ENCODE peak calls at places on chromosome 7, in nine cellular contexts. Y is pancreas, H is AG09309, U is upper lobe of right lung, E is lower leg skin, F is AG10803, J is astrocyte, P is stomach, M is WERI-Rb-1. I is an unnamed sample.

GRCh38 chr7:35982600-35982999 is 170.5 kb upstream of the EEPD1 start:
- DNase-seq in Y (no peak), H (no peak), U (no peak), E (no peak), F (no peak), J (no peak), P (no peak), M (no peak), I (no peak)

GRCh38 chr7:116522247-116522646 is 2.6 kb upstream of the CAV1 start:
- DNase-seq in Y (no peak), H (peak), U (no peak), E (no peak), F (peak), J (peak), P (no peak), M (no peak), I (peak)

GRCh38 chr7:117872565-117873055 is 631 bp downstream of the CTTNBP2 start:
- DNase-seq in Y (peak), H (no peak), U (no peak), E (peak), F (no peak), J (no peak), P (no peak), M (peak), I (no peak)

GRCh38 chr7:113804475-113805130 is 114.2 kb downstream of the PPP1R3A start:
- DNase-seq in Y (no peak), H (no peak), U (no peak), E (no peak), F (no peak), J (no peak), P (no peak), M (no peak), I (no peak)

GRCh38 chr7:132318338-132319318 is 257.6 kb downstream of the PLXNA4 start:
- DNase-seq in Y (peak), H (peak), U (peak), E (peak), F (peak), J (peak), P (peak), M (peak), I (peak)

GRCh38 chr7:15515201-15515777 is 46.5 kb downstream of the AGMO start:
- DNase-seq in Y (no peak), H (no peak), U (no peak), E (no peak), F (peak), J (peak), P (no peak), M (no peak), I (peak)

GRCh38 chr7:76316984-76317781 is 14.7 kb downstream of the HSPB1 start:
- DNase-seq in Y (no peak), H (no peak), U (no peak), E (no peak), F (no peak), J (no peak), P (no peak), M (no peak), I (no peak)

GRCh38 chr7:141511370-141512335 is 39.6 kb upstream of the AGK start:
- DNase-seq in Y (peak), H (no peak), U (peak), E (no peak), F (no peak), J (no peak), P (peak), M (no peak), I (no peak)

GRCh38 chr7:128863433-128863989 is 855 bp downstream of the ATP6V1F start:
- DNase-seq in Y (no peak), H (no peak), U (no peak), E (no peak), F (peak), J (peak), P (peak), M (peak), I (peak)

GRCh38 chr7:15225981-15226380 is 323.4 kb upstream of the DGKB start:
- DNase-seq in Y (no peak), H (no peak), U (no peak), E (no peak), F (no peak), J (no peak), P (no peak), M (no peak), I (no peak)

GRCh38 chr7:131619336-131620305 is 63.2 kb upstream of the PODXL start:
- DNase-seq in Y (no peak), H (no peak), U (no peak), E (no peak), F (no peak), J (no peak), P (no peak), M (peak), I (no peak)

GRCh38 chr7:80830584-80831319 is 88.1 kb downstream of the SEMA3C start:
- DNase-seq in Y (no peak), H (no peak), U (no peak), E (no peak), F (no peak), J (peak), P (no peak), M (no peak), I (no peak)

GRCh38 chr7:33459340-33459751 is 330.0 kb downstream of the BBS9 start:
- DNase-seq in Y (no peak), H (peak), U (no peak), E (no peak), F (peak), J (peak), P (no peak), M (peak), I (no peak)

DNA sequence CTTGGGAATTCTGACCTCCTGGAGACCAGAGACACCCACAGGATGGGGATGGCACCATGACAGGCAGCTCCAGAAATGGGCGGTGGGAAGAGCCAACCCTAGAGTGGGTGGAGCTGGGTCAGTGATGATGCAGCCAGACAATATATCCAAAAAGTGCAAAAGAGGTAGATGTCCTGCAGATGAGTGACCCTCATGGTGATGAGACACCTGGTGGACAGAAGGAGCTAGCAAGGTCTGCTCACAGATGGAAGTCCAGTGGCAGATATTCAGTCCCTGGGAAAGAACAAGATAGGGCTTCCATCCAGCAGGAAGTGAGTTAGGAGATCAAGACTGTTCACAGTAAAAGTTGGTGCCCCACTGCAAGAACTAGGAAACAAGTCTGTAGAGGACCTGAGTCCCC is 19.2 kb upstream of the GRB10 start:
- DNase-seq in Y (no peak), H (no peak), U (no peak), E (no peak), F (no peak), J (no peak), P (no peak), M (no peak), I (no peak)
- TF ChIP-seq CTCF in Y (no peak), H (no peak), U (no peak), E (no peak), F (no peak), J (no peak), P (no peak), M (peak), I (no peak)

GRCh38 chr7:44081266-44081748 is 1.0 kb downstream of the POLM start:
- DNase-seq in Y (no peak), H (no peak), U (no peak), E (no peak), F (no peak), J (no peak), P (no peak), M (no peak), I (no peak)
- H3K4me3 ChIP-seq in Y (peak), H (peak), U (peak), E (no peak), F (peak), J (peak), P (peak), M (no peak), I (peak)

GRCh38 chr7:20328027-20328426 is 2.7 kb upstream of the ITGB8 start:
- DNase-seq in Y (no peak), H (no peak), U (no peak), E (no peak), F (no peak), J (no peak), P (no peak), M (no peak), I (no peak)

GRCh38 chr7:20330797-20331230 is at the start of gene ITGB8:
- DNase-seq in Y (peak), H (no peak), U (no peak), E (peak), F (peak), J (peak), P (peak), M (peak), I (no peak)

GRCh38 chr7:20328692-20329091 is 2.0 kb upstream of the ITGB8 start:
- DNase-seq in Y (no peak), H (no peak), U (no peak), E (no peak), F (no peak), J (no peak), P (no peak), M (no peak), I (no peak)

GRCh38 chr7:20330176-20330796 is 414 bp upstream of the ITGB8 start:
- DNase-seq in Y (peak), H (peak), U (peak), E (peak), F (peak), J (peak), P (peak), M (peak), I (no peak)

DNA sequence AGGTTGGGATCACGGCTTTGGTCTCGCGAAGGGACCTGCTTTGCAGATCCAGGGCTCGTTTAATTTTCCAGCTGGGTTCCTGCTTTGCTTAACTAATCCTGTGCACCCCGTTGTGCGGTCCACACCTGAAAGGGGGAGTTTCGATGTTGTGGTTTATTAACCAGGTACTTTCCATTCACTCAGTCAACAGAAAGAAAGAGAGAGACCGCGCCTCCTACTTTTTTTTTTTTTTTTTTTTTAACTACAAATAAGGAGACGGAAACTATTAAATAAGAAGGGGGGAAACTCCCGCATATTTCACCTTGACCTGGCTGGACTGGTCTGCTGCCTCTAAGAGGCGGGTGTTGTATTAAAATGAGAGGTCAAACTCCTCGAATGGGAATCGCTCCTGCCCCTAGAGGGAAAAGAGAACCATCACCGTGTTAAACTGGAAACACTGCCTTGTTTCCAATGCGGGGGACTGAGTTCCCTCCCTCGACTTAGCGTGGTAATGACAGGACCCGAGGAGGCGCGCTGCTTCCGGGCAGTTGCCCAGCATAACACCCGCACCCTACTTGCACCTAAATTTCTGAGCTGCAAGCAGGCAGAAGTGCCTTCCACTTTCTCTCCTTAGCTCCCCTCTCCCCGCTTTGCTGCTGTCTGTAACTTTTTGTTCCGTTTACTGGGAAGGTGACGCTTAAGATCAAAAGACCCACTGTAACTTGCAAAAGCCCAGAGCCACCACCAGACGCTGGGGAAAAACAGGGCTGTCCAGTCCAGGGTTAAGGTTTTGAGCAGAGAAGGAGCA is 1.1 kb upstream of the ITGB8 start:
- DNase-seq in Y (peak), H (no peak), U (peak), E (peak), F (peak), J (peak), P (peak), M (peak), I (no peak)
- TF ChIP-seq CTCF in Y (no peak), H (peak), U (peak), E (no peak), F (peak), J (peak), P (peak), M (peak), I (peak)

DNA sequence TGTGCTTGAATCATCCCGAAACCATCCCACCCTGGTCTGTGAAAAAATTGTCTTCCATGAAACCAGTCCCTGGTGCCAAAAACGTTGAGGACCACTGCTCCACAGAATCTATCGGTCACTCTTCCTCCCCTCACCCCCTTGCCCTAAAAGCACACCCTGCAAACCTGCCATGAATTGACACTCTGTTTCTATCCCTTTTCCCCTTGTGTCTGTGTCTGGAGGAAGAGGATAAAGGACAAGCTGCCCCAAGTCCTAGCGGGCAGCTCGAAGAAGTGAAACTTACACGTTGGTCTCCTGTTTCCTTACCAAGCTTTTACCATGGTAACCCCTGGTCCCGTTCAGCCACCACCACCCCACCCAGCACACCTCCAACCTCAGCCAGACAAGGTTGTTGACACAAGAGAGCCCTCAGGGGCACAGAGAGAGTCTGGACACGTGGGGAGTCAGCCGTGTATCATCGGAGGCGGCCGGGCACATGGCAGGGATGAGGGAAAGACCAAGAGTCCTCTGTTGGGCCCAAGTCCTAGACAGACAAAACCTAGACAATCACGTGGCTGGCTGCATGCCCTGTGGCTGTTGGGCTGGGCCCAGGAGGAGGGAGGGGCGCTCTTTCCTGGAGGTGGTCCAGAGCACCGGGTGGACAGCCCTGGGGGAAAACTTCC is 784 bp upstream of the SERPINE1 start:
- DNase-seq in Y (no peak), H (no peak), U (peak), E (peak), F (peak), J (peak), P (peak), M (no peak), I (no peak)
- H3K4me3 ChIP-seq in Y (no peak), H (no peak), U (peak), E (no peak), F (peak), J (peak), P (no peak), M (no peak), I (no peak)

DNA sequence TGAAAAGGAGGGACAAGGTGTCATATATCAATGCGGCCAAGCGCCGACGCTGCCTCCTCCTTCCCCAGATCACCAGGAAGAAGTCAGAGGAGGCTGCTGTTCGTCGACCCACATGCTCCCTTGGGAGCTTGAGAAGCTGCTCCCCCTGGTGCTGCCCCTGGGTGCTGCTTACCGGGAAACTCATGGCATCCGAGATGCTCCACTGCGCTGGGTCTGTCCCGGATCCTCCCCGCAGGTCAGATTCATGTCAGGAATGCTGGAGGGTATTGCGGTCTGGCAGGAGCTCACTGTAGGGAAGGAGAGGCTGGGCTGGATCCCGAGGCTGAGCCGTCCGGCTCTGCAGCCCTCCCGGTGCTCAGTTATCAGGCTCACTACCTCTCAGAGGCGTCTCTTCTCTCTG is 123.7 kb upstream of the FAM20C start:
- DNase-seq in Y (peak), H (peak), U (no peak), E (no peak), F (peak), J (peak), P (no peak), M (no peak), I (no peak)
- TF ChIP-seq CTCF in Y (no peak), H (peak), U (no peak), E (no peak), F (peak), J (peak), P (no peak), M (no peak), I (peak)

DNA sequence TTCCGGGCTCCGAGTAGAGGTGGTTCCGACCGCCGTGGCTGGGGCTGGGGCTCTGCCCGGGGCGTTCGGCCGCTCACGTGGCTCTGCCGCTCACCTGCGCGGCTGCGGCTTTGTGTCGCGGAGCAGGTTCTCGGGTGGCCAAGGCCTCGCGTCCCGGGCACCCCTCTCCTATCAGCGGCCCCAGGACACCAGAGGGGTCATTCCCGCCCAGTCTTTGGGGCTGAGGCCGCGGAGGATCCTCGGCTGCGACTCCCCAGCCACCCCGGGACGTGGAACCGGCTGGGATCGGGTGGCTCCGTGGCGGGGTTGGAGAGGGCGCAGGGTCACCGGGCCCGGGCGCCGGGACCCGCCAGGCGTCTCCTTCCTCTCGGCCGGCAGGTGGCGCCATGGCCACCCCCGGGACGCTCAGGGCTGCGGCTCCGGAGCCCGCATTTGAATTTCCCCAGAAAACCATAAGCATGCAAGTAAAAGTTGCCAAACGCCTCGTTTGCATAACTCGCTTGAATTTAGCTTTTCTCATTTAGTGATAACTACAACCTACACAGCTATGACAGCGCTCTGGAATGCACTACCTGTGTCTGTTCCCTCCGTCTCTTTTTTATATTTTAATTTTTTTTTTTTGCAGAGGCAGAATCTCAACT is 1.2 kb downstream of the COL26A1 start:
- DNase-seq in Y (peak), H (peak), U (peak), E (peak), F (peak), J (peak), P (peak), M (peak), I (no peak)
- H3K4me3 ChIP-seq in Y (peak), H (peak), U (peak), E (peak), F (no peak), J (peak), P (peak), M (peak), I (peak)

DNA sequence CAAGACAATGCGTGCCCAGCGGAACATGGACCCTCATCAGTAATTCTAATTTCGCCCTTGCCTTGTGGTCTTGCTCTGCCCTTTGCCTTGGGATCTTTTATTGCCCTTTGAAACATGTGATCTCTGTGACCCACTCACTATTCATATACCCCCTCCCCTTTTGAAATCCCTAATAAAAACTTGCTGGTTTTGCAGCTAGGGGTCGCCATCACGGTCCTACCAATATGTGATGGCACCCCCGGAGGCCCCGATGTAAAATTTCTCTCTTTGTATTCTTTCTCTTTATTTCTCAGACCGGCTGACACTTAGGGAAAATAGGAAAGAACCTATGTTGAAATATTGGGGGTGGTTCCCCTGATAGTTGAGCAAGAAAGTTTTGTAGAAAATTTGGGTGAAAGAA is 242.7 kb downstream of the CDK14 start:
- DNase-seq in Y (no peak), H (no peak), U (no peak), E (no peak), F (no peak), J (no peak), P (no peak), M (no peak), I (no peak)
- TF ChIP-seq CTCF in Y (no peak), H (no peak), U (no peak), E (no peak), F (no peak), J (no peak), P (no peak), M (no peak), I (no peak)

DNA sequence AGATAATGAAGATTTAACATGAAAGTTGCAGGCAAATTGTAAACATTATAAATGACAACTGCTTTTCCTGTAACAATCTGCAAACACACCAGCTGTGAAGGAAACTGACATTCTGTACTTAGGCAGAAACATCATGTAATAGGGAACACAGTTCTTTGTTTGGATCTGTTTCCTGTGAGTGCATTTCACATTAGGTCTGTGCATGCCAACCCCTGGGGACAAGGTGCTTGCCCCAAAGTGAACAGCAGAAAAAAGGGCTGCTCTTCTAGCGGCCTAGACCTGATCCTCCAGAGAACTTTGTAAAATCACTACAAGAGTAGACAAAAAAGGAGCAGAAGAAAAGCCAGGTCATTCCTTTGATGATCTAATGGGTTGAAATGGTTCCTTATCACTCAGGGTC is 249.5 kb downstream of the CREB5 start:
- DNase-seq in Y (no peak), H (no peak), U (no peak), E (no peak), F (no peak), J (no peak), P (no peak), M (no peak), I (no peak)
- H3K4me3 ChIP-seq in Y (no peak), H (no peak), U (no peak), E (no peak), F (no peak), J (no peak), P (no peak), M (no peak), I (no peak)

GRCh38 chr7:16668049-16668858 is 22.3 kb downstream of the BZW2 start:
- DNase-seq in Y (no peak), H (peak), U (peak), E (peak), F (peak), J (peak), P (peak), M (no peak), I (peak)
- TF ChIP-seq CTCF in Y (no peak), H (peak), U (no peak), E (no peak), F (peak), J (no peak), P (no peak), M (no peak), I (peak)

GRCh38 chr7:28044825-28045224 is 135.8 kb downstream of the JAZF1 start:
- DNase-seq in Y (no peak), H (no peak), U (no peak), E (no peak), F (no peak), J (no peak), P (no peak), M (no peak), I (no peak)

GRCh38 chr7:28046035-28046434 is 134.6 kb downstream of the JAZF1 start:
- DNase-seq in Y (no peak), H (no peak), U (no peak), E (no peak), F (no peak), J (no peak), P (no peak), M (no peak), I (no peak)

GRCh38 chr7:28042721-28043120 is 137.9 kb downstream of the JAZF1 start:
- DNase-seq in Y (no peak), H (no peak), U (no peak), E (no peak), F (no peak), J (no peak), P (no peak), M (no peak), I (no peak)

GRCh38 chr7:28048694-28049093 is 131.9 kb downstream of the JAZF1 start:
- DNase-seq in Y (no peak), H (no peak), U (no peak), E (no peak), F (no peak), J (no peak), P (no peak), M (no peak), I (no peak)

GRCh38 chr7:28045592-28045991 is 135.0 kb downstream of the JAZF1 start:
- DNase-seq in Y (no peak), H (no peak), U (no peak), E (no peak), F (no peak), J (no peak), P (no peak), M (no peak), I (no peak)
- H3K4me3 ChIP-seq in Y (no peak), H (no peak), U (no peak), E (no peak), F (no peak), J (no peak), P (no peak), M (no peak), I (no peak)

I was measured in retinal pigment epithelial cell.